ENCODE peak calls at places on chromosomes 4 and X, in six cellular contexts. U, Q, Y, L, B and M are unnamed samples.

GRCh38 chr4:169397762-169398161 is 127.0 kb upstream of the SH3RF1 start:
- DNase-seq in U (no peak), Q (no peak), Y (peak; percentile 68), L (no peak), B (no peak), M (peak; percentile 81)

GRCh38 chrX:49840679-49841078 is 11.6 kb downstream of the PAGE4 start:
- DNase-seq in U (no peak), Q (peak; percentile 36), Y (peak; percentile 54), L (no peak), B (peak; percentile 41), M (peak; percentile 39)

GRCh38 chrX:41105005-41105404 is 19.8 kb downstream of the USP9X start:
- DNase-seq in U (no peak), Q (no peak), Y (no peak), L (no peak), B (no peak), M (no peak)

GRCh38 chrX:136477026-136477425 is 10.7 kb upstream of the BRS3 start:
- DNase-seq in U (no peak), Q (no peak), Y (no peak), L (no peak), B (no peak), M (no peak)

GRCh38 chrX:13923289-13923688 is 106.4 kb upstream of the GPM6B start:
- DNase-seq in U (no peak), Q (no peak), Y (no peak), L (no peak), B (no peak), M (no peak)

GRCh38 chr4:74768857-74769525 is 25.3 kb downstream of the BTC start:
- DNase-seq in U (no peak), Q (no peak), Y (peak; percentile 68), L (no peak), B (no peak), M (peak; percentile 48)

GRCh38 chrX:69237228-69237627 is 72.0 kb upstream of the PJA1 start:
- DNase-seq in U (no peak), Q (no peak), Y (no peak), L (no peak), B (no peak), M (no peak)

GRCh38 chr4:98739718-98740117 is 81.3 kb upstream of the TSPAN5 start:
- DNase-seq in U (no peak), Q (no peak), Y (no peak), L (no peak), B (no peak), M (peak; percentile 21)

GRCh38 chr4:56607926-56608325 is 73.2 kb downstream of the HOPX start:
- DNase-seq in U (no peak), Q (no peak), Y (no peak), L (no peak), B (no peak), M (no peak)

GRCh38 chr4:61336911-61337310 is 136.8 kb downstream of the ADGRL3 start:
- DNase-seq in U (no peak), Q (no peak), Y (no peak), L (no peak), B (no peak), M (no peak)

GRCh38 chrX:17743913-17744312 is 6.6 kb downstream of the SCML1 start:
- DNase-seq in U (no peak), Q (no peak), Y (peak; percentile 54), L (no peak), B (no peak), M (no peak)

GRCh38 chrX:17748684-17749083 is 11.4 kb downstream of the SCML1 start:
- DNase-seq in U (no peak), Q (no peak), Y (no peak), L (no peak), B (no peak), M (no peak)

GRCh38 chrX:17741123-17741511 is 3.8 kb downstream of the SCML1 start:
- DNase-seq in U (no peak), Q (no peak), Y (no peak), L (no peak), B (no peak), M (no peak)

GRCh38 chrX:17747692-17748091 is 10.4 kb downstream of the SCML1 start:
- DNase-seq in U (no peak), Q (no peak), Y (no peak), L (no peak), B (no peak), M (no peak)

DNA sequence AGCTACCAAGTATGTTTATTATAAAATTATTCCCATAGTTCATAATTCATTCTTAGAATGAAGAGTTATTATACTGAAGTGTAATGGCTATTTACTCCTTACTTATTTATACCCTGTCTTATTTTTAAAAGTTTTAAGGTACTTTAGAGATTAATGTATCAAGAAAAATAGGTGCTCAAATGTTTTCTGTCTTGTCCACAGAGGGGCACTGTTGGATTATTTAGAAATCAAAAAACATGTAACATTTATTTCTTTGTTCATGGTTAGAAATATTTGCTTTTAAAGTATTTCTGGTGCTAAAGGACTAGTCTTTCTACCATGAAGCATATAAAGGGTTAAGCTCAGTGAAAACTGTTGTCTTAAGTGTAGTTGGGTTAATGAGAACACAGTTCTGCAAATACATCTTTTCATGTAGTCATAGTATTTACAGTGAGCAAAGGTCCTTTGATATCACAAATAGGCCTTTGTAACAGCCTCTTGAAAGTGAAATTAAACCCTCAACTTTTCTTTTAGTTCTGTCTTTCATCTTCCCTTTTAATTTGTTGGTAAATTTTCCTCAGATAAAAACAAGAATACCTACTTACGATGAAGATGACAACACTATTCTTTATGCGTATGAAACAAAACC is 7.7 kb downstream of the SCML1 start:
- DNase-seq in U (no peak), Q (no peak), Y (no peak), L (no peak), B (no peak), M (no peak)
- TF ChIP-seq CTCF in U (peak; percentile 40), Q (peak; percentile 62), Y (peak; percentile 42), L (no peak), B (peak; percentile 36), M (peak; percentile 57)

DNA sequence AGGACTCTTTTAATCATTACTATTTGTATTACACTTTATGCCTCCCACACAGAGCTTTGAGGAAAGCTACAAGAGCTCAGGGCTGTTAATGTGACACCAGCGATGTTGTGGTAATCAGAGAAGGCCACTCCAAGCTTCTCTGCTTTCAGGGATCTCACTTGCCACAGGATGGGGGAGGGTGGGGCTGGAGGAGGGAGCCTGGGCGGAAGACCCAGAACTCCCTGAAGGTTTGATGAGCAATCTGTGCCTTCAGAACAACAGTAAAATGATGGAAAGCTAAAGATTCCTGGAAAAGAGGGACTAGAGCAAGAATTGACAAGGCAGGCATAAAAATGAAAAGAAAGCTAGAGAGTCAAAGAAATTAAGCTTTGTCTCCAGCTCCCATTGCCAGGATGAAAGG is 75.6 kb downstream of the MAML3 start:
- DNase-seq in U (no peak), Q (no peak), Y (no peak), L (no peak), B (peak; percentile 46), M (no peak)
- H3K27ac ChIP-seq in U (no peak overlapping the region), Q (no peak overlapping the region), Y (no peak overlapping the region), L (no peak overlapping the region), B (no peak overlapping the region), M (no peak overlapping the region)

DNA sequence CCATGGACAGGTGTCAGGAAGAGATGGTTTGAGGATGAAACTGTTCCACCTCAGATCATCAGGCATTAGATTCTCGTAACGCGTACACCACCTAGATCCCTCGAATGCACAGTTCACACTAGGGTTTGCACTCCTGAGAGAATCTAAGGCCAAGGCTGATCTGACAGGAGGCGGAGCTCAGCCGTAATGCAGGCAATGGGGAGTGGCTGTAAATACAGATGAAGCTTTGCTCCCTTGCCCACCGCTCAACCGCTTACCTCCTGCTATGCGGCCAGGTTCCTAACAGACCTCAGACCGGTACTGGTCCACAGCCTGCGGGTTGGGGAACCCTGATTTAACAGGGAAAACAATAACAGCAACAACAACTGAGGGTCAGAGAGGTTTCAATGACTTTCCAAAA is 2.0 kb upstream of the TEC start:
- DNase-seq in U (no peak), Q (no peak), Y (no peak), L (no peak), B (no peak), M (no peak)
- TF ChIP-seq CTCF in U (no peak), Q (no peak), Y (no peak), L (no peak), B (no peak), M (no peak)

DNA sequence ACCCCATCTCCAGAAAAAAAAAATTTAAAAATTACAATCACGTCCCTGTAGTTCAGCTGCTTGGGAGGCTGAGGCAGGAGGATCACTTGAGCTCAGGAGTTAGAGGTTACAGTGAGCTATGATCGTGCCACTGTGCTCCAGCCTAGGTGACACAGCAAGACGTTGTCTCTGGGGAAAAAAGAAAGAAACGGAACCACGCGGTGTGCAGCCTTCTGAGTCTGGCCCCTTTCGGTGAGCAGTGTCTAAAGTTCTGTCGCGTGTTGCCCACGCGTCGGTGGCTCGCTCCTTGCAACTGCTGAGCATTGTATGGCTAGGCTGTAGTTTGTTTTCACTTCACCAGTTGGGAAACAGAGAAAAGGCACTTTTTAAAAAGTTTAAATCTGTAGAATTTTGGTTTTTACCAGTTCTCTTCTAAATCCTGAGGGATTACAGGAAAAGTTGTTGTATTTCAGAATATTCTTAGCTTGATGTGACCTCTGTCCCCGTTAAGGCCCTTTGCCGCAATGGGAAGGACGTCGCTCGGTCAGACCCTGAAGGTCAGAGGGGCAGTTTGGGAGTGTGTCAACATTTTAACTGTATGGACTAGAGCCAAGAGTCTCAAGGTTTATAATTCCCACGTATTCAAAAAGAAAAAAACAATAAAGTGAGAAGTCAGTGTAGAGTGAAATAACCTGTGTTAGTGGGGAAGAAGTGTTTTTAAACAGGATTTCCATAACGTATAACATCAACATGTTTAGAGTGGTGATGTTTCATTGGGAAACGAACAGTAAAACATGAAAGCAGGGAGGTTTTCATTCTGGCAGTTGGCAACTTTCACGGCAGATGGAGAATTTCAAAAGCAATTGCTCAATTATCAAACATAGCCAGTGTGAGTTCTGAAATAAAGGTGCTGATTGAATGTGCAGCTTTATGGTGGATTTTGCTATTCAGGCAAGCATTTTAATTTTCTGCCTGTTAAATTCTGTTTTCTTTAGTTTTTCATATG is 45.8 kb upstream of the MSANTD1 start:
- DNase-seq in U (no peak), Q (no peak), Y (no peak), L (no peak), B (no peak), M (no peak)
- H3K27ac ChIP-seq in U (peak overlapping the region; percentile 3), Q (peak overlapping the region; percentile 37), Y (no peak overlapping the region), L (peak overlapping the region; percentile 51), B (no peak overlapping the region), M (no peak overlapping the region)

GRCh38 chr4:120843840-120844527 is 78.5 kb downstream of the PRDM5 start:
- DNase-seq in U (no peak), Q (peak; percentile 32), Y (no peak), L (no peak), B (no peak), M (no peak)
- TF ChIP-seq CTCF in U (no peak), Q (peak; percentile 70), Y (peak; percentile 20), L (no peak), B (no peak), M (peak; percentile 14)